ENCODE peak calls at places on chromosomes 5 and 9, in eight cellular contexts. One of them, this sample, is unnamed. For H3K4me1, the result is how much of the 10 kb centered on the place peaks cover.

GRCh38 chr9:91219557-91219956 is 142.2 kb downstream of the AUH start:
- DNase-seq in suprapubic skin: no peak
- DNase-seq in cardiac muscle cell: no peak
- DNase-seq in A549: no peak
- DNase-seq in IMR-90: no peak
- DNase-seq in astrocyte: no peak
- DNase-seq in PC-3: no peak
- DNase-seq in kidney: no peak
- DNase-seq in this sample: no peak

GRCh38 chr9:16090907-16091629 is 538.2 kb downstream of the CCDC171 start:
- DNase-seq in IMR-90: peak
- DNase-seq in cardiac muscle cell: no peak
- DNase-seq in kidney: no peak
- DNase-seq in suprapubic skin: no peak
- DNase-seq in PC-3: no peak
- DNase-seq in astrocyte: peak
- DNase-seq in A549: no peak
- DNase-seq in this sample: no peak

GRCh38 chr9:20989923-20990341 is 41.5 kb downstream of the HACD4 start:
- DNase-seq in kidney: peak
- DNase-seq in PC-3: no peak
- DNase-seq in A549: no peak
- DNase-seq in cardiac muscle cell: no peak
- DNase-seq in IMR-90: no peak
- DNase-seq in astrocyte: peak
- DNase-seq in suprapubic skin: no peak
- DNase-seq in this sample: no peak

GRCh38 chr5:90802695-90803317 is 244.2 kb downstream of the ADGRV1 start:
- DNase-seq in astrocyte: peak
- DNase-seq in A549: peak
- DNase-seq in cardiac muscle cell: peak
- DNase-seq in PC-3: peak
- DNase-seq in kidney: no peak
- DNase-seq in suprapubic skin: no peak
- DNase-seq in IMR-90: peak
- DNase-seq in this sample: no peak

GRCh38 chr9:109317311-109317978 is 3.4 kb downstream of the EPB41L4B start:
- DNase-seq in A549: no peak
- DNase-seq in suprapubic skin: no peak
- DNase-seq in cardiac muscle cell: no peak
- DNase-seq in kidney: no peak
- DNase-seq in astrocyte: no peak
- DNase-seq in PC-3: peak
- DNase-seq in IMR-90: no peak
- DNase-seq in this sample: no peak

GRCh38 chr9:112224401-112225289 is 49.5 kb upstream of the SUSD1 start:
- DNase-seq in PC-3: peak
- DNase-seq in kidney: no peak
- DNase-seq in suprapubic skin: no peak
- DNase-seq in A549: no peak
- DNase-seq in astrocyte: peak
- DNase-seq in IMR-90: peak
- DNase-seq in cardiac muscle cell: no peak
- DNase-seq in this sample: peak

GRCh38 chr5:54872810-54873209 is 112.6 kb downstream of the ESM1 start:
- DNase-seq in IMR-90: no peak
- DNase-seq in PC-3: no peak
- DNase-seq in suprapubic skin: no peak
- DNase-seq in astrocyte: no peak
- DNase-seq in kidney: no peak
- DNase-seq in cardiac muscle cell: no peak
- DNase-seq in A549: no peak
- DNase-seq in this sample: no peak

GRCh38 chr9:134602547-134603362 is 38.8 kb upstream of the COL5A1 start:
- DNase-seq in astrocyte: peak
- DNase-seq in kidney: peak
- DNase-seq in PC-3: peak
- DNase-seq in cardiac muscle cell: peak
- DNase-seq in IMR-90: peak
- DNase-seq in A549: peak
- DNase-seq in suprapubic skin: no peak
- DNase-seq in this sample: peak

GRCh38 chr9:3865373-3865772 is 339.6 kb upstream of the RFX3 start:
- DNase-seq in suprapubic skin: no peak
- DNase-seq in cardiac muscle cell: no peak
- DNase-seq in PC-3: peak
- DNase-seq in A549: no peak
- DNase-seq in IMR-90: peak
- DNase-seq in kidney: no peak
- DNase-seq in astrocyte: peak
- DNase-seq in this sample: no peak

GRCh38 chr9:3858961-3859360 is 333.2 kb upstream of the RFX3 start:
- DNase-seq in astrocyte: peak
- DNase-seq in IMR-90: peak
- DNase-seq in PC-3: peak
- DNase-seq in suprapubic skin: no peak
- DNase-seq in cardiac muscle cell: no peak
- DNase-seq in A549: peak
- DNase-seq in kidney: no peak
- DNase-seq in this sample: peak

GRCh38 chr9:3868012-3868411 is 342.2 kb upstream of the RFX3 start:
- DNase-seq in PC-3: no peak
- DNase-seq in IMR-90: peak
- DNase-seq in kidney: no peak
- DNase-seq in cardiac muscle cell: no peak
- DNase-seq in suprapubic skin: no peak
- DNase-seq in A549: no peak
- DNase-seq in astrocyte: peak
- DNase-seq in this sample: no peak

GRCh38 chr9:3863686-3864085 is 337.9 kb upstream of the RFX3 start:
- DNase-seq in kidney: no peak
- DNase-seq in suprapubic skin: no peak
- DNase-seq in A549: no peak
- DNase-seq in PC-3: no peak
- DNase-seq in IMR-90: peak
- DNase-seq in cardiac muscle cell: no peak
- DNase-seq in astrocyte: peak
- DNase-seq in this sample: no peak

DNA sequence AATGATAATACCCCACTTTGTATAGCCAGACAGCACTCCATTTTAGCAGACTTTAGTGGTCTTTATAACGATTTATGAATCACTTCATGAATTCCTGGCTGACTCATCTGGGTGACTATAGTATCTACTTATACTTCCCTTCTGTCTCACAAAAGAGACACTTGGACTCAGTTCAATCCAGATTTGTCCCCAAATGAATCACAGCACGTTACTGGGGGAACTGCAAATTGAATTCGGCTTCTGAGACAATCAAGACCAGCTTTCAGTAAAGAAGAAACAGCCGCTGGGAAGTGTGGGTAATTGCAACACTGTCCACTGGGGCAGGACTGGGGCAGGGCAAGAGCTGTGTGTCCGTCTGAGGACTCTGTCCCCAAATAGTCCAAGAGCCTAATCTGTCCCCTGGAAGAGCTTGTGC is 337.3 kb upstream of the RFX3 start:
- DNase-seq in kidney: no peak
- DNase-seq in suprapubic skin: no peak
- DNase-seq in PC-3: peak
- DNase-seq in astrocyte: peak
- DNase-seq in cardiac muscle cell: no peak
- DNase-seq in IMR-90: peak
- DNase-seq in A549: peak
- DNase-seq in this sample: peak
- TF ChIP-seq CTCF in kidney: no peak
- TF ChIP-seq CTCF in suprapubic skin: no peak
- TF ChIP-seq CTCF in PC-3: no peak
- TF ChIP-seq CTCF in astrocyte: peak
- TF ChIP-seq CTCF in cardiac muscle cell: peak
- TF ChIP-seq CTCF in IMR-90: no peak
- TF ChIP-seq CTCF in A549: no peak
- TF ChIP-seq CTCF in this sample: no peak

GRCh38 chr9:96619491-96620154 is at the start of gene CDC14B:
- DNase-seq in astrocyte: peak
- DNase-seq in cardiac muscle cell: peak
- DNase-seq in A549: peak
- DNase-seq in kidney: peak
- DNase-seq in IMR-90: peak
- DNase-seq in PC-3: peak
- DNase-seq in suprapubic skin: peak
- DNase-seq in this sample: peak

GRCh38 chr9:96616817-96617438 is 2.7 kb downstream of the CDC14B start:
- DNase-seq in astrocyte: no peak
- DNase-seq in IMR-90: no peak
- DNase-seq in A549: no peak
- DNase-seq in cardiac muscle cell: no peak
- DNase-seq in PC-3: no peak
- DNase-seq in kidney: no peak
- DNase-seq in suprapubic skin: no peak
- DNase-seq in this sample: no peak

GRCh38 chr9:96619109-96619435 is 571 bp downstream of the CDC14B start:
- DNase-seq in astrocyte: no peak
- DNase-seq in suprapubic skin: no peak
- DNase-seq in cardiac muscle cell: no peak
- DNase-seq in PC-3: no peak
- DNase-seq in A549: no peak
- DNase-seq in IMR-90: no peak
- DNase-seq in kidney: peak
- DNase-seq in this sample: no peak

GRCh38 chr9:96618209-96619108 is 1.2 kb downstream of the CDC14B start:
- DNase-seq in IMR-90: peak
- DNase-seq in PC-3: peak
- DNase-seq in cardiac muscle cell: peak
- DNase-seq in suprapubic skin: peak
- DNase-seq in astrocyte: no peak
- DNase-seq in A549: peak
- DNase-seq in kidney: peak
- DNase-seq in this sample: peak

DNA sequence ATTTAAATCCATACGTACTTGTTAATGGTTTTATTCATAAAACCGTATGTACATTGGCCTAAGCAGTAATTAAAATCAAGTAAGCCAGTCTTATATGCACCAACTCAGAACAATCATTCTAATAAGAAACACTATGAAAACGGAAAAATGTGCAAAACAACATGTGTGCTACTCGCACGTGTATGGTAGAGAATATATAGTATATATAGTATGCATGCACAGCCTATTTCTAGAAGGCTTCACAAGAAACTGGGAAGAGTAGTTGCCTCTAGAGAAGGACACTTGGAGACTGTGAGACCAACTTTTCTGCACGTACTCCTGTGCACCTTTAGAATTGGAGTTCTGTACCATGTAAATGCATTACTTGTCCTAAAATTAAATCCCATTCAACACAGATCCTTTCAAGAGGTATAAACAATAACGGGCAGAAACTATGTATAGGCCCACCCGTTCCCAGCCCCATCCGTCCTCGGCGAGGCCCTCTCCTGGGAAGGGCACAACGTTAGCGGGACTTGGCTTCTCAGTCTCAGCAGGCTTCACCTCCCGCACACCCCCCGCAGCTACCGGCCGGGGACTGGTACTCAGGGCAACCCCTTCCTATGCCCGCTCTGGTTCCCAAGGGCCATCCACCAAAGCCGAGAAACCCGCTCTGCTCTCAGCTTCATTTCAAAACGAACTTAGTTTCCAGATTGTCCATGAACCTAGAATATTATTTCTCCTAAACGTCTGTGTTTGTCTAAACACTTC is 2.0 kb downstream of the CDC14B start:
- DNase-seq in astrocyte: no peak
- DNase-seq in suprapubic skin: no peak
- DNase-seq in kidney: no peak
- DNase-seq in PC-3: no peak
- DNase-seq in cardiac muscle cell: peak
- DNase-seq in A549: no peak
- DNase-seq in IMR-90: no peak
- DNase-seq in this sample: no peak
- H3K27ac ChIP-seq in astrocyte: no peak
- H3K27ac ChIP-seq in suprapubic skin: peak
- H3K27ac ChIP-seq in kidney: peak
- H3K27ac ChIP-seq in PC-3: no peak
- H3K27ac ChIP-seq in cardiac muscle cell: peak
- H3K27ac ChIP-seq in A549: no peak
- H3K27ac ChIP-seq in IMR-90: no peak
- H3K27ac ChIP-seq in this sample: no peak

DNA sequence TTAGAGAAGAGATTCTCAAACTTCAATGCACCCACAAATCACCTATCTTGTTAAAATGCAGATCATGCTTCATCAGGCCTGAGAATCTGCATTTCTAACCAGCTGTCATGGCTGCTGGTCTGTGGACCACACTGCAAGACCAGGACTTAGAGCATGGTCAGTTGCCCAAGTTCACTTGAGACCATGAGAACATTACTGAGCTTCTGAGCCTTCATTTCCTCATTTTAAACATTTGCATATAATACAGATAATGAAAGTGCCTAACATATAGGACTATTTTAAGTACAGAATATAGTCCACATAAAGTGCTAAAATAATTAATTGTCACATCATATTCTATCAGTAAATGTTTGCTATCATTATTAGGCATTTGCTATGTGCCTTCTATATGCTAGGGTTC is 260.8 kb upstream of the TNC start:
- DNase-seq in PC-3: no peak
- DNase-seq in kidney: no peak
- DNase-seq in A549: no peak
- DNase-seq in astrocyte: no peak
- DNase-seq in cardiac muscle cell: no peak
- DNase-seq in suprapubic skin: no peak
- DNase-seq in IMR-90: no peak
- DNase-seq in this sample: no peak
- H3K4me1 ChIP-seq in PC-3: under half
- H3K4me1 ChIP-seq in kidney: under half
- H3K4me1 ChIP-seq in A549: under half
- H3K4me1 ChIP-seq in astrocyte: under half
- H3K4me1 ChIP-seq in cardiac muscle cell: under half
- H3K4me1 ChIP-seq in suprapubic skin: under half
- H3K4me1 ChIP-seq in IMR-90: under half
- H3K4me1 ChIP-seq in this sample: under half

GRCh38 chr9:130642926-130643325 is 21.5 kb upstream of the PRDM12 start:
- DNase-seq in cardiac muscle cell: no peak
- DNase-seq in PC-3: no peak
- DNase-seq in kidney: peak
- DNase-seq in astrocyte: no peak
- DNase-seq in suprapubic skin: no peak
- DNase-seq in A549: no peak
- DNase-seq in IMR-90: no peak
- DNase-seq in this sample: no peak

GRCh38 chr9:130639866-130640555 is 24.4 kb upstream of the PRDM12 start:
- DNase-seq in A549: no peak
- DNase-seq in PC-3: no peak
- DNase-seq in IMR-90: no peak
- DNase-seq in kidney: peak
- DNase-seq in cardiac muscle cell: no peak
- DNase-seq in astrocyte: no peak
- DNase-seq in suprapubic skin: no peak
- DNase-seq in this sample: no peak

GRCh38 chr9:130639119-130639485 is 25.3 kb upstream of the PRDM12 start:
- DNase-seq in astrocyte: no peak
- DNase-seq in suprapubic skin: no peak
- DNase-seq in cardiac muscle cell: no peak
- DNase-seq in PC-3: no peak
- DNase-seq in IMR-90: no peak
- DNase-seq in A549: no peak
- DNase-seq in kidney: no peak
- DNase-seq in this sample: no peak

GRCh38 chr9:130638278-130639118 is 25.9 kb upstream of the PRDM12 start:
- DNase-seq in astrocyte: no peak
- DNase-seq in A549: no peak
- DNase-seq in IMR-90: no peak
- DNase-seq in kidney: no peak
- DNase-seq in cardiac muscle cell: peak
- DNase-seq in PC-3: no peak
- DNase-seq in suprapubic skin: no peak
- DNase-seq in this sample: no peak

GRCh38 chr9:130640681-130641080 is 23.7 kb upstream of the PRDM12 start:
- DNase-seq in A549: no peak
- DNase-seq in IMR-90: no peak
- DNase-seq in cardiac muscle cell: no peak
- DNase-seq in kidney: peak
- DNase-seq in suprapubic skin: no peak
- DNase-seq in PC-3: no peak
- DNase-seq in astrocyte: no peak
- DNase-seq in this sample: no peak
- TF ChIP-seq CTCF in A549: no peak
- TF ChIP-seq CTCF in IMR-90: no peak
- TF ChIP-seq CTCF in cardiac muscle cell: no peak
- TF ChIP-seq CTCF in kidney: no peak
- TF ChIP-seq CTCF in suprapubic skin: no peak
- TF ChIP-seq CTCF in PC-3: no peak
- TF ChIP-seq CTCF in astrocyte: no peak
- TF ChIP-seq CTCF in this sample: no peak